ENCODE peak calls at places on chromosomes 2 and 18, in five cellular contexts. V is uterus, J is fibroblast of lung, Y is tibial artery, P is IMR-90. F is an unnamed sample. For H3K4me1, the result is how much of the 10 kb centered on the place peaks cover.

GRCh38 chr18:23450022-23450421 is 3.1 kb upstream of the RIOK3 start:
- DNase-seq in V (no peak), J (no peak), Y (no peak), P (no peak), F (no peak)

GRCh38 chr2:189276277-189276676 is 96.7 kb upstream of the COL5A2 start:
- DNase-seq in V (no peak), J (peak), Y (no peak), P (peak), F (no peak)

GRCh38 chr2:66445076-66445724 is 10.3 kb downstream of the MEIS1 start:
- DNase-seq in V (peak), J (peak), Y (no peak), P (no peak), F (no peak)

GRCh38 chr2:24164416-24164973 is 10.4 kb upstream of the FAM228A start:
- DNase-seq in V (no peak), J (peak), Y (no peak), P (no peak), F (no peak)

GRCh38 chr18:13488281-13488929 is 238.0 kb downstream of the FAM210A start:
- DNase-seq in V (no peak), J (no peak), Y (no peak), P (no peak), F (no peak)

GRCh38 chr2:201256001-201256544 is 4.3 kb upstream of the CASP8 start:
- DNase-seq in V (no peak), J (peak), Y (no peak), P (peak), F (no peak)

GRCh38 chr2:212549463-212549862 is 10.9 kb upstream of the ERBB4 start:
- DNase-seq in V (no peak), J (no peak), Y (no peak), P (no peak), F (no peak)

GRCh38 chr2:200694071-200694470 is 108.3 kb downstream of the AOX1 start:
- DNase-seq in V (no peak), J (no peak), Y (no peak), P (peak), F (no peak)

GRCh38 chr2:101145406-101145805 is 5.8 kb downstream of the TBC1D8 start:
- DNase-seq in V (no peak), J (no peak), Y (no peak), P (no peak), F (no peak)

GRCh38 chr18:48230459-48231113 is 178.6 kb downstream of the ZBTB7C start:
- DNase-seq in V (no peak), J (peak), Y (peak), P (peak), F (peak)

GRCh38 chr18:48228301-48228715 is 180.9 kb downstream of the ZBTB7C start:
- DNase-seq in V (peak), J (peak), Y (peak), P (no peak), F (peak)

GRCh38 chr18:48228841-48229240 is 180.3 kb downstream of the ZBTB7C start:
- DNase-seq in V (no peak), J (no peak), Y (no peak), P (no peak), F (no peak)

GRCh38 chr18:48227206-48227605 is 182.0 kb downstream of the ZBTB7C start:
- DNase-seq in V (no peak), J (no peak), Y (no peak), P (no peak), F (no peak)

DNA sequence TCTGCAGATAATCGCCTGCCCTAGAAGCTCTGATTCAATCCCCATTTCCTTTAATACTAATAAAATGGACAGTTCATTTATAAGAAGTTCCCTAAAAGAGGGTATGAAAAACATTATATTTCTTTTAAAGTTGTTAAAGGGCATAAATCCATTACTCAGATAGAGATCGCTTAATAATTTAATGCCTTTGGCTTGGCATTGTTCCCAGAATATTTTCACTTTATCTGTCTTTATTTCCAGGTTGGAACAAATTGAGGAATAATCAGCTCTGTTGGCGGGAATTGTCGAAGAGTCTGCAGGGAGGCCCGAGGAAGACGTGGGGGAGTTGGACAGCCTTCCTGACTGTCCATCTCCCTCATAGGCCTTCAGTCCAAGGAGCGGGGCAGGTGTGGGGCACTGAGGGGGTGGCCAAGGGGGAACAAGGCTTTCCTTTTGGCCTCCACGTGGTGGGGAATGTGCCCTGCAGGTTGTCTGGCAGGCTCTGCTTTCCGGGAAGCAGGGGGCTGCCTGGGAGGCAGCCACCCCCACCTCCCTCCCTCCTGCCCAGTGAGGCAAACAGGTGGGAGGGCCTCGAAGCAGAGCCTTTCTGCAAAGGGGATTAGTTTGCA is 179.6 kb downstream of the ZBTB7C start:
- DNase-seq in V (no peak), J (no peak), Y (no peak), P (no peak), F (no peak)
- H3K27ac ChIP-seq in V (peak), J (no peak), Y (no peak), P (no peak), F (peak)

DNA sequence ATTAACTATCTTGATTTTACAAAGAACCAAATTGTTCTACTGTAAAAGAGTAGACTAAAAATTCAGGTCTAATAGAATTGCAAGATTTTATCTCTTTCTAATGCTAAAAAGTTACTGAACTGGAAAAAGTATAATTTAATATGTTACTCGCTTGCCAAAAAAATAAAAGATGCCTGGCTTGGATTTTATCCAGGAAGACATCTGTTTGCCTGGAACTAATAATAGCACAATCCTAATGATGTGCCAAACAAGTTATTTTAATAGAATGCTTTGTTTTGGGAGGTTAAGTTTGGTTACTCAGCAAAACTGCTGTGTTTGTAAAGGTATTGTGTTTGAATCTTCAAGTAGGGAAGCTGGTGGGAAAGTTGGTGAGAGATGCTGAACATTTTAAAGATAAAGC is 19.4 kb upstream of the ZSWIM2 start:
- DNase-seq in V (no peak), J (peak), Y (no peak), P (no peak), F (no peak)
- H3K4me1 ChIP-seq in V (under half), J (under half), Y (under half), P (under half), F (under half)

GRCh38 chr2:129936334-129936934 is 43.0 kb upstream of the RAB6C start:
- DNase-seq in V (peak), J (peak), Y (peak), P (no peak), F (peak)
- TF ChIP-seq CTCF in V (peak), J (peak), Y (peak), P (no peak), F (peak)

DNA sequence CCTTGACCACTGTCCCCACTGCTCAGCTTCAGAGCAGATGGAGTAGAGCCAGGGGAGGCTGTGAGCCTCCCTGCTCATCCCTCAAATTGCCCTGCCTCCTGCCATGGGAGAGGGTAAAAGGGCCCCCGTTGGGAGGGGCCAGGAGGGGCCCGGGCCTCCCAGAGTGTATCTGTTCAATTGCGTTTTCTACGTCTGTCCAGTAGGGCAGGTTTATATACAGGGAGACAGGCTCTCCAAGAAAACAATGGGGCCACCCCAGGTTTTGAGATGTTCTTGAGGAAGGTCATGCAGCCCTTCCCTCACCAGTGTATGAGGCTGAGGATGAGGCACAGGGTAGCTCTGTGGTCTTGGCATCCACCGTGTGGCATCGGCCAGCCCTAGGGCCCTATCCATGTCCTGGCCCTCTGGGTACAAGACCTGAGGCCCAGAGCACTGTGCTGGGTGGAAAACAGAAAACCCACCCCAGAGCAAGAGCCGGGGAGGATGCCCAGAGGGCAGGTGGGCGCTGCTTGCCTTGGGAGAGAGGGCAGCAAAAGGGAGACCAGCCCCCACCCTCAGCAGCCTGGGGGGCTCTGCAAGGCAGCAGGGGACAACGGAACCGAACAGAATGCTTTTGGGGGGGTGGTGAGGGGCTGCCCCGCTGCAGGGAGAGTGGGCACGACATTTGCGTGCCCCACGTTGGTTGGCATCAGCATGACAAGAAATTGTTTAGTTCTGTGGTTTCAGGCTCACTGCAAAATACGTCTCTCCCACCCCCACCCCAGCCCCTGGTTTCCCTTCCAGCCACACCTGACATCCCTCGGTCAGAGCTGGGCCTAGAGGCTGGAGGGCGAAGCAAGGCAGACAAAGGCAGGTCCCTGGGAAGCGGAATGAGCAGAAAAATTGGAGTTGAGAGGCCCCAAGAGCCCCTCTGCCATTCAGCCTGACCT is 141.5 kb downstream of the ACOXL start:
- DNase-seq in V (no peak), J (no peak), Y (no peak), P (no peak), F (no peak)
- H3K27ac ChIP-seq in V (no peak), J (no peak), Y (no peak), P (no peak), F (no peak)

DNA sequence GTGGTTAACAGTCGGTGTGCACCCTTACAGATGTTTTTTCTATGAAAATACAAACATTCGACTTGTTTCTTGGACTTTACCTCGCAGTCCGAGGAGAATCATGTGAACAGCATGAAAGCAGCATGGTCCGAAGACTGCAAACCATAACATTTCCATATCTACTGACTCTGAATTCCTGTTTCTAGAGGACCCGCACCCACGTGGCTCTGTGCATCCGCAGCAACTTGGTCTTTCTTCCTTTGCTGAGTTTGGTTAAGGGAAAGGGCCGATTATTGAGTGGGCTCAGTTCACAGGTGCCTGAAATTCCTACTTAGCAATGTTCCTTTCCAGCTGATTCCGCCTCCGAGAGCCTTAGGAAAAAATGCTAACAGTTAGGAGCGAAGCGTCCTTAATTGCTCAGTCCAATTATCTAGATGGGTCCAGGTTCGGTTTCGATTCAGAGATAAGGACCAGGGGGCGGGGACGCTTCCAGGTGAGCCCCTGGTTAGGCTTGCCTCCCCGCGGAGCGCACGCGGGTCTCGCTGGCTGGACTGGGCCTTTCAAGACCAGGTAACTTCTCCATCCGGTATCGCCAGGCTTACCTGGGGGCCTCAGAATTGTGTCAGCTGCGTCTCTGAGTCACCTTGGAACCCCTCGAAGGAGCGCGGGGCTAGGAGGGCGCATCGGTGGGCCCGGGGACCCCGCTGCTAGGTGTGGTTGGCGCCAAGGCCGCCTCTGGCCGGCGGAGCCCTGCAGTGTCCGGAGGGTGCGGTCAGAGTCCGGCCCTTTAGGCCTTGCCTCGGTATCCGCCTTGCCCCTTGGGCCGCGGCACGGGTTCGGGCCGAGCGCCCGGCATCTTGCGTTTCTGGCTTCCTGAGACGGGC is 1.1 kb upstream of the B3GNT2 start:
- DNase-seq in V (no peak), J (no peak), Y (no peak), P (no peak), F (no peak)
- H3K4me1 ChIP-seq in V (under half), J (under half), Y (under half), P (under half), F (under half)

GRCh38 chr2:36918307-36918706 is 48.0 kb downstream of the STRN start:
- DNase-seq in V (no peak), J (peak), Y (no peak), P (peak), F (no peak)
- TF ChIP-seq CTCF in V (no peak), J (peak), Y (no peak), P (peak), F (no peak)

GRCh38 chr2:68751397-68752339 is 17.1 kb downstream of the ARHGAP25 start:
- DNase-seq in V (peak), J (peak), Y (peak), P (peak), F (peak)

GRCh38 chr2:68757081-68757480 is 22.5 kb downstream of the ARHGAP25 start:
- DNase-seq in V (no peak), J (no peak), Y (no peak), P (no peak), F (no peak)

GRCh38 chr2:68756178-68756577 is 21.6 kb downstream of the ARHGAP25 start:
- DNase-seq in V (no peak), J (no peak), Y (no peak), P (no peak), F (no peak)

GRCh38 chr2:68753318-68753717 is 18.7 kb downstream of the ARHGAP25 start:
- DNase-seq in V (no peak), J (no peak), Y (no peak), P (no peak), F (no peak)

DNA sequence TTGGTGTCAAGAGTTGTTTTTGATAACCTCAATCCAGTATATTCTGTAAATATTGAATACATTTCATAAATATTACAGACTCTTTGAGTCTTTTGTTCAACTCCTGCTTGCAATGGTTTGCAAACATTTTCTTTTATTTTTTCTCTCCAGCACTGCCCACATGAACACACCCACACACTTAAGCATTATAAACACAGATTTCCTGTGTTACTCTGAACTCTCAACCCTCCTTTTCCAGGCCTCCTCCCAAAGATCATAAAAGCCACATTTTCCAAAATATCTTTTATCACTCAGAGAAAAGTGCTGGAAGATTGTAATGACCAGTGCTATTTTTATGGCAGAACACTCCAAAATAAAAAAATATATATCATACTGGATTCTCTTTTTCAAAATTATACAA is 20.5 kb downstream of the ARHGAP25 start:
- DNase-seq in V (no peak), J (peak), Y (no peak), P (peak), F (no peak)
- H3K27ac ChIP-seq in V (peak), J (no peak), Y (no peak), P (no peak), F (no peak)

F was measured in tibial nerve.